ENCODE peak calls at places on chromosomes 16 and 17, in five cellular contexts. K, S, A, L and Y are unnamed samples.

GRCh38 chr17:79836952-79837887 is 2.0 kb downstream of the CBX4 start:
- DNase-seq in K (no peak), S (no peak), A (peak), L (no peak), Y (peak)

GRCh38 chr17:77465358-77466041 is 324.7 kb downstream of the SEC14L1 start:
- DNase-seq in K (no peak), S (peak), A (peak), L (peak), Y (no peak)

GRCh38 chr16:67979955-67980678 is at the start of gene DPEP3:
- DNase-seq in K (no peak), S (no peak), A (no peak), L (no peak), Y (no peak)

GRCh38 chr16:12436201-12436657 is 367.5 kb downstream of the CPPED1 start:
- DNase-seq in K (no peak), S (no peak), A (no peak), L (no peak), Y (no peak)

GRCh38 chr17:4548721-4549531 is 6.3 kb downstream of the MYBBP1A start:
- DNase-seq in K (no peak), S (no peak), A (no peak), L (no peak), Y (peak)

GRCh38 chr16:85344502-85345128 is 232.3 kb upstream of the CIBAR2 start:
- DNase-seq in K (no peak), S (no peak), A (no peak), L (no peak), Y (no peak)

GRCh38 chr16:81645303-81645702 is 133.8 kb upstream of the PLCG2 start:
- DNase-seq in K (no peak), S (no peak), A (no peak), L (no peak), Y (no peak)

GRCh38 chr16:89315791-89316581 is 98.5 kb downstream of the ZNF778 start:
- DNase-seq in K (no peak), S (no peak), A (peak), L (peak), Y (no peak)

GRCh38 chr16:73025506-73026131 is 22.3 kb downstream of the ZFHX3 start:
- DNase-seq in K (no peak), S (no peak), A (no peak), L (no peak), Y (no peak)

GRCh38 chr17:40065771-40066510 is 3.2 kb downstream of the THRA start:
- DNase-seq in K (no peak), S (no peak), A (no peak), L (no peak), Y (no peak)

GRCh38 chr16:29007865-29008593 is 23.2 kb downstream of the LAT start:
- DNase-seq in K (no peak), S (no peak), A (no peak), L (peak), Y (no peak)

GRCh38 chr17:49951362-49952080 is 17.5 kb upstream of the DLX4 start:
- DNase-seq in K (no peak), S (no peak), A (no peak), L (no peak), Y (no peak)

GRCh38 chr16:67965668-67966548 is 2.5 kb downstream of the SLC12A4 start:
- DNase-seq in K (peak), S (no peak), A (no peak), L (no peak), Y (no peak)

GRCh38 chr17:16516594-16517018 is 24.6 kb upstream of the LRRC75A start:
- DNase-seq in K (peak), S (no peak), A (no peak), L (no peak), Y (no peak)

GRCh38 chr16:57615813-57616212 is 12.6 kb upstream of the ADGRG1 start:
- DNase-seq in K (peak), S (no peak), A (no peak), L (no peak), Y (no peak)

GRCh38 chr16:57470683-57471082 is 8.2 kb downstream of the POLR2C start:
- DNase-seq in K (no peak), S (no peak), A (no peak), L (no peak), Y (no peak)

GRCh38 chr16:75379911-75380847 is 53.1 kb downstream of the CFDP1 start:
- DNase-seq in K (no peak), S (no peak), A (peak), L (peak), Y (no peak)

GRCh38 chr17:7750321-7750821 is 32.8 kb downstream of the DNAH2 start:
- DNase-seq in K (no peak), S (no peak), A (no peak), L (no peak), Y (no peak)

GRCh38 chr17:75250009-75250471 is 11.4 kb downstream of the GGA3 start:
- DNase-seq in K (no peak), S (no peak), A (peak), L (peak), Y (no peak)

GRCh38 chr17:40953876-40954275 is 12.9 kb downstream of the KRT39 start:
- DNase-seq in K (no peak), S (no peak), A (no peak), L (no peak), Y (no peak)

GRCh38 chr17:37438141-37438540 is 31.5 kb downstream of the TADA2A start:
- DNase-seq in K (no peak), S (no peak), A (no peak), L (no peak), Y (no peak)

GRCh38 chr16:68839831-68840230 is 3.5 kb upstream of the TANGO6 start:
- DNase-seq in K (no peak), S (no peak), A (no peak), L (no peak), Y (no peak)

GRCh38 chr16:85750021-85750826 is 672 bp downstream of the C16orf74 start:
- DNase-seq in K (no peak), S (no peak), A (peak), L (peak), Y (no peak)

GRCh38 chr17:301681-302299 is 50.8 kb downstream of the RPH3AL start:
- DNase-seq in K (no peak), S (no peak), A (no peak), L (no peak), Y (no peak)

GRCh38 chr17:74840989-74841666 is 18.6 kb downstream of the GRIN2C start:
- DNase-seq in K (no peak), S (no peak), A (no peak), L (no peak), Y (no peak)

GRCh38 chr16:50699345-50700159 is 6.1 kb downstream of the NOD2 start:
- DNase-seq in K (no peak), S (no peak), A (no peak), L (peak), Y (no peak)

GRCh38 chr16:57899771-57900661 is 70.9 kb downstream of the CNGB1 start:
- DNase-seq in K (peak), S (no peak), A (peak), L (peak), Y (peak)

GRCh38 chr16:71337631-71338030 is 20.9 kb upstream of the CALB2 start:
- DNase-seq in K (no peak), S (no peak), A (no peak), L (no peak), Y (no peak)

GRCh38 chr16:70473446-70474319 is 19.3 kb downstream of the FCSK start:
- DNase-seq in K (no peak), S (no peak), A (no peak), L (no peak), Y (no peak)

GRCh38 chr16:82641336-82641984 is 14.7 kb downstream of the CDH13 start:
- DNase-seq in K (no peak), S (no peak), A (no peak), L (no peak), Y (no peak)

GRCh38 chr16:57316390-57317017 is 32.0 kb upstream of the PLLP start:
- DNase-seq in K (no peak), S (no peak), A (no peak), L (no peak), Y (no peak)

GRCh38 chr16:13957197-13958078 is 37.5 kb downstream of the ERCC4 start:
- DNase-seq in K (peak), S (no peak), A (peak), L (no peak), Y (no peak)

GRCh38 chr17:28533091-28533670 is 19.2 kb downstream of the UNC119 start:
- DNase-seq in K (no peak), S (no peak), A (no peak), L (no peak), Y (no peak)

GRCh38 chr17:74759243-74759801 is 10.9 kb downstream of the NHERF1 start:
- DNase-seq in K (peak), S (no peak), A (peak), L (peak), Y (no peak)

GRCh38 chr17:64412944-64413381 is 22.3 kb upstream of the PECAM1 start:
- DNase-seq in K (no peak), S (no peak), A (no peak), L (no peak), Y (no peak)

DNA sequence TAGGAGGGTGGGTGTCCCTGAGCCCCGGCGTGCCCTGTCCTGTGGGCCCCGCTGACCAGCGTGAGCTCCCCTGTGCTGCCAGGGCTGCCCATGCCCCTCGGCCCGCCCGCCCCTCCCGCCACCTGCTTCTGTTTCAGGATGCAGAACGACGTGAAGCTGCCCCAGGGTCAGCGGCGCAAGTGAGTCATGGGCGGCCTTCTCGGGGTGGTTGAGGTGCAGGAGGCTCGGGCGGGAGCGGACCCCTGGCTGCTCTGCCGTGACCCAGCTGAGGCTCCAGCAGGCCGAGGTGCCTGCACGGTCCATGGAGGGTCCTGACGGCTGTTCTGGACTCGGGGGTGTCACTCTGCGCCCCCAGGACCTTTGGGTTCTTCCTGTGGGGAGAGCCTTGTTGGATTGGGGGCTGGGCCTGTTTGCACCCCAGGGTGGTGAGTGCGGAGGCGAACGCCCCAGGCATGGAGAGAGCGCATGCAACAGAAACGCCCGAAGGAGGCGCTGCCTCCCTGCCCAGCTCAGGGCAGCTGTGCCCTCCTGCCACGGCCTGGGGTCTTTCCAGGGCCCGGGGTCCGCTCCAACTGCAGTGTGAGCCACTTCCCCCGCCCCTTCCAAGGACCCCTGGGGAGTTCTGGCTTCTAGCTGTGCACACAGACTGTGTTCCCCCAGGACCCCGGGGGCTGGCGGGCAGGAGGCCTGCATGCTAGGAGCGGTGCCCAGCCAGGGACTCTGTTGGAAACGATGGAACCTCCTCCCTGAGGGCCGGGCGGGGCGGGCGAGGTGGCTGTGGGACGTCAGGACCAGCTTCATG is 4.0 kb downstream of the SLC25A10 start:
- DNase-seq in K (no peak), S (no peak), A (no peak), L (no peak), Y (no peak)
- TF ChIP-seq CTCF in K (no peak), S (no peak), A (no peak), L (no peak), Y (no peak)

GRCh38 chr16:79097090-79097489 is 503.4 kb downstream of the MAF start:
- DNase-seq in K (no peak), S (no peak), A (no peak), L (no peak), Y (no peak)
- TF ChIP-seq CTCF in K (no peak), S (no peak), A (no peak), L (no peak), Y (no peak)

GRCh38 chr16:61987474-61988012 is 48.7 kb downstream of the CDH8 start:
- DNase-seq in K (no peak), S (no peak), A (no peak), L (no peak), Y (no peak)

GRCh38 chr16:61998460-61998859 is 37.8 kb downstream of the CDH8 start:
- DNase-seq in K (no peak), S (no peak), A (no peak), L (no peak), Y (no peak)

GRCh38 chr16:61993076-61993475 is 43.2 kb downstream of the CDH8 start:
- DNase-seq in K (no peak), S (no peak), A (no peak), L (no peak), Y (no peak)
- TF ChIP-seq CTCF in K (no peak), S (no peak), A (no peak), L (no peak), Y (no peak)

GRCh38 chr17:65973237-65973636 is 218.7 kb downstream of the CEP112 start:
- DNase-seq in K (no peak), S (no peak), A (no peak), L (no peak), Y (no peak)
- TF ChIP-seq CTCF in K (no peak), S (no peak), A (no peak), L (no peak), Y (no peak)

GRCh38 chr17:81128338-81128737 is 37.0 kb upstream of the PVALEF start:
- DNase-seq in K (no peak), S (no peak), A (no peak), L (no peak), Y (no peak)

GRCh38 chr17:81128774-81129173 is 36.5 kb upstream of the PVALEF start:
- DNase-seq in K (no peak), S (no peak), A (no peak), L (no peak), Y (no peak)

GRCh38 chr17:81129711-81130367 is 35.5 kb upstream of the PVALEF start:
- DNase-seq in K (no peak), S (no peak), A (no peak), L (no peak), Y (no peak)

GRCh38 chr17:81130385-81131288 is 34.7 kb upstream of the PVALEF start:
- DNase-seq in K (peak), S (no peak), A (no peak), L (no peak), Y (no peak)

GRCh38 chr17:81129289-81129688 is 36.0 kb upstream of the PVALEF start:
- DNase-seq in K (no peak), S (no peak), A (no peak), L (no peak), Y (no peak)
- TF ChIP-seq CTCF in K (peak), S (no peak), A (no peak), L (no peak), Y (no peak)

GRCh38 chr16:4339909-4340308 is 11.2 kb downstream of the PAM16 start:
- DNase-seq in K (no peak), S (no peak), A (no peak), L (no peak), Y (no peak)
- TF ChIP-seq CTCF in K (no peak), S (no peak), A (no peak), L (no peak), Y (no peak)

DNA sequence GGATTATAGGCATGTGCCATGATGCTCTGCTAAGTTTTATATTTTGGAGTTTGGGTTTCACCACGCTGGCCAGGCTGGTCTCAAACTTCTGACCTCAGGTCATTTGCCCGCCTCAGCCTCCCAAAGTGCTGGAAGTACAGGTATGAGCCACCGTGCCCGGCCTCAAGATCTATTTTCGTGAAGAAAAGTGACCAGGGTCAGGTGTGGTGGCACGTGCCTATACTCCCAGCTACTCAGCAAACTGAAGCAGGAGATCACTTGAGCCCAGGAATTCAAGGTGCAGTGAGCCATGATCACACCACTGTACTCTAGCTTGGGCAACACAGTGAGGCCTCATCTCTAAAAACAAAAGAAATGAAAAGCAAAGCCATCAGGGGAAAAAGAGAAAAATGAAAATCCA is 18.7 kb downstream of the CMTM4 start:
- DNase-seq in K (no peak), S (no peak), A (no peak), L (no peak), Y (no peak)
- TF ChIP-seq CTCF in K (no peak), S (no peak), A (no peak), L (no peak), Y (no peak)

GRCh38 chr17:82415336-82415735 is 2.8 kb upstream of the HEXD start:
- DNase-seq in K (no peak), S (no peak), A (no peak), L (no peak), Y (no peak)

GRCh38 chr17:82415786-82416185 is 2.4 kb upstream of the HEXD start:
- DNase-seq in K (no peak), S (no peak), A (no peak), L (no peak), Y (no peak)

GRCh38 chr17:82416264-82416663 is 1.9 kb upstream of the HEXD start:
- DNase-seq in K (no peak), S (no peak), A (no peak), L (no peak), Y (no peak)

GRCh38 chr17:82418001-82418986 is at the start of the genes HEXD and OGFOD3:
- DNase-seq in K (peak), S (no peak), A (peak), L (peak), Y (peak)

DNA sequence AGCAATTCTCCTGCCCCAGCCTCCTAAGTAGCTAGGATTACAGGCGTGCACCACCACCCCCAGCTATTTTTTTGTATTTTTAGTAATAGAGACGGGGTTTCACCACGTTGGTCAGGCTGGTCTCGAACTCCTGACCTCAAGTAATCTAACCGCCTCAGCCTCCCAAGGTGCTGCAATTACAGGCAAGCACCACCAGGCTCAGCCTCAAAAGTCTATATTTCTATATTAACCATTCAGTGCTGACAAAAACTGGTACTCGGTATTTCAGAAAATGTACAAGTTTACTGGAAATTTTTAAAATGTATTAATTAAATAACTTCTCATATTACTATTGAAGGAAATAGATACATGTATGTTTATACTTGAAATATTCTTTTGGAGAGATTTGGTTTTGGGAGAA is 1.4 kb upstream of the HEXD start:
- DNase-seq in K (no peak), S (no peak), A (no peak), L (no peak), Y (no peak)
- TF ChIP-seq CTCF in K (no peak), S (no peak), A (no peak), L (no peak), Y (peak)

GRCh38 chr16:1876468-1876867 is 4.5 kb upstream of the MEIOB start:
- DNase-seq in K (no peak), S (no peak), A (peak), L (no peak), Y (no peak)
- TF ChIP-seq CTCF in K (no peak), S (no peak), A (no peak), L (no peak), Y (no peak)